ENCODE peak calls at places on chromosomes 6 and 20, in six cellular contexts. One of them, this sample, is unnamed.

GRCh38 chr6:137517404-137517803 is 23.2 kb upstream of the OLIG3 start:
- DNase-seq in psoas muscle: no peak
- DNase-seq in brain microvascular endothelial cell: no peak
- DNase-seq in cardiac muscle cell: no peak
- DNase-seq in endothelial cell: no peak
- DNase-seq in AG10803: no peak
- DNase-seq in this sample: no peak

GRCh38 chr6:722608-723007 is 29.7 kb upstream of the EXOC2 start:
- DNase-seq in endothelial cell: no peak
- DNase-seq in brain microvascular endothelial cell: peak
- DNase-seq in AG10803: peak
- DNase-seq in psoas muscle: no peak
- DNase-seq in cardiac muscle cell: peak
- DNase-seq in this sample: no peak

GRCh38 chr6:168411130-168411529 is 29.9 kb upstream of the SMOC2 start:
- DNase-seq in psoas muscle: no peak
- DNase-seq in cardiac muscle cell: no peak
- DNase-seq in brain microvascular endothelial cell: no peak
- DNase-seq in AG10803: no peak
- DNase-seq in endothelial cell: no peak
- DNase-seq in this sample: no peak

GRCh38 chr20:54624701-54625472 is 149.5 kb downstream of the DOK5 start:
- DNase-seq in AG10803: no peak
- DNase-seq in psoas muscle: no peak
- DNase-seq in endothelial cell: no peak
- DNase-seq in cardiac muscle cell: peak
- DNase-seq in brain microvascular endothelial cell: no peak
- DNase-seq in this sample: no peak

GRCh38 chr20:19427913-19428800 is 215.7 kb downstream of the SLC24A3 start:
- DNase-seq in psoas muscle: no peak
- DNase-seq in brain microvascular endothelial cell: no peak
- DNase-seq in cardiac muscle cell: no peak
- DNase-seq in endothelial cell: no peak
- DNase-seq in AG10803: no peak
- DNase-seq in this sample: no peak

GRCh38 chr6:50724381-50725124 is 11.2 kb downstream of the TFAP2D start:
- DNase-seq in AG10803: no peak
- DNase-seq in psoas muscle: no peak
- DNase-seq in cardiac muscle cell: no peak
- DNase-seq in brain microvascular endothelial cell: no peak
- DNase-seq in endothelial cell: no peak
- DNase-seq in this sample: no peak

GRCh38 chr20:37411408-37412306 is 65.7 kb downstream of the SRC start:
- DNase-seq in brain microvascular endothelial cell: no peak
- DNase-seq in psoas muscle: no peak
- DNase-seq in endothelial cell: no peak
- DNase-seq in AG10803: no peak
- DNase-seq in cardiac muscle cell: peak
- DNase-seq in this sample: no peak

GRCh38 chr20:52586697-52587096 is 385.5 kb upstream of the TSHZ2 start:
- DNase-seq in cardiac muscle cell: no peak
- DNase-seq in AG10803: no peak
- DNase-seq in endothelial cell: no peak
- DNase-seq in psoas muscle: no peak
- DNase-seq in brain microvascular endothelial cell: no peak
- DNase-seq in this sample: no peak

GRCh38 chr20:56451056-56451765 is 17.2 kb upstream of the RTF2 start:
- DNase-seq in cardiac muscle cell: no peak
- DNase-seq in AG10803: no peak
- DNase-seq in endothelial cell: no peak
- DNase-seq in brain microvascular endothelial cell: no peak
- DNase-seq in psoas muscle: no peak
- DNase-seq in this sample: no peak

GRCh38 chr6:149755300-149756260 is 6.0 kb downstream of the PCMT1 start:
- DNase-seq in endothelial cell: no peak
- DNase-seq in brain microvascular endothelial cell: no peak
- DNase-seq in psoas muscle: no peak
- DNase-seq in cardiac muscle cell: no peak
- DNase-seq in AG10803: no peak
- DNase-seq in this sample: no peak

GRCh38 chr6:37047933-37048850 is 42.7 kb downstream of the FGD2 start:
- DNase-seq in cardiac muscle cell: no peak
- DNase-seq in psoas muscle: no peak
- DNase-seq in brain microvascular endothelial cell: no peak
- DNase-seq in endothelial cell: no peak
- DNase-seq in AG10803: no peak
- DNase-seq in this sample: no peak

GRCh38 chr20:42432931-42433330 is 756.8 kb downstream of the PTPRT start:
- DNase-seq in AG10803: no peak
- DNase-seq in brain microvascular endothelial cell: no peak
- DNase-seq in psoas muscle: peak
- DNase-seq in cardiac muscle cell: peak
- DNase-seq in endothelial cell: no peak
- DNase-seq in this sample: no peak

GRCh38 chr6:20008081-20008480 is 170.9 kb downstream of the ID4 start:
- DNase-seq in psoas muscle: no peak
- DNase-seq in brain microvascular endothelial cell: no peak
- DNase-seq in cardiac muscle cell: no peak
- DNase-seq in AG10803: no peak
- DNase-seq in endothelial cell: no peak
- DNase-seq in this sample: no peak

GRCh38 chr20:22577515-22578220 is 6.7 kb downstream of the FOXA2 start:
- DNase-seq in cardiac muscle cell: no peak
- DNase-seq in endothelial cell: peak
- DNase-seq in brain microvascular endothelial cell: no peak
- DNase-seq in psoas muscle: no peak
- DNase-seq in AG10803: no peak
- DNase-seq in this sample: peak

GRCh38 chr6:151289399-151290007 is 49.7 kb downstream of the AKAP12 start:
- DNase-seq in cardiac muscle cell: peak
- DNase-seq in endothelial cell: no peak
- DNase-seq in brain microvascular endothelial cell: no peak
- DNase-seq in psoas muscle: no peak
- DNase-seq in AG10803: no peak
- DNase-seq in this sample: no peak

GRCh38 chr20:5786930-5787826 is 37.0 kb downstream of the SHLD1 start:
- DNase-seq in AG10803: peak
- DNase-seq in brain microvascular endothelial cell: peak
- DNase-seq in psoas muscle: no peak
- DNase-seq in endothelial cell: no peak
- DNase-seq in cardiac muscle cell: peak
- DNase-seq in this sample: no peak

GRCh38 chr6:151437401-151437800 is 14.5 kb downstream of the RMND1 start:
- DNase-seq in AG10803: peak
- DNase-seq in cardiac muscle cell: peak
- DNase-seq in endothelial cell: no peak
- DNase-seq in psoas muscle: no peak
- DNase-seq in brain microvascular endothelial cell: no peak
- DNase-seq in this sample: no peak

GRCh38 chr6:37713529-37714119 is 15.9 kb upstream of the MDGA1 start:
- DNase-seq in brain microvascular endothelial cell: peak
- DNase-seq in psoas muscle: peak
- DNase-seq in cardiac muscle cell: peak
- DNase-seq in endothelial cell: no peak
- DNase-seq in AG10803: peak
- DNase-seq in this sample: no peak

GRCh38 chr20:49245921-49246740 is 26.9 kb downstream of the DDX27 start:
- DNase-seq in brain microvascular endothelial cell: peak
- DNase-seq in endothelial cell: peak
- DNase-seq in AG10803: peak
- DNase-seq in cardiac muscle cell: peak
- DNase-seq in psoas muscle: no peak
- DNase-seq in this sample: no peak

GRCh38 chr20:45405566-45406259 is 2.4 kb upstream of the DBNDD2 start:
- DNase-seq in psoas muscle: peak
- DNase-seq in AG10803: no peak
- DNase-seq in endothelial cell: no peak
- DNase-seq in cardiac muscle cell: no peak
- DNase-seq in brain microvascular endothelial cell: no peak
- DNase-seq in this sample: peak

GRCh38 chr20:2101057-2101934 is at the start of gene STK35:
- DNase-seq in endothelial cell: peak
- DNase-seq in brain microvascular endothelial cell: no peak
- DNase-seq in psoas muscle: peak
- DNase-seq in cardiac muscle cell: no peak
- DNase-seq in AG10803: no peak
- DNase-seq in this sample: no peak

GRCh38 chr6:2749972-2750600 is 636 bp downstream of the MYLK4 start:
- DNase-seq in brain microvascular endothelial cell: peak
- DNase-seq in cardiac muscle cell: peak
- DNase-seq in endothelial cell: peak
- DNase-seq in AG10803: peak
- DNase-seq in psoas muscle: peak
- DNase-seq in this sample: peak

GRCh38 chr6:56297022-56297995 is 49.9 kb upstream of the COL21A1 start:
- DNase-seq in brain microvascular endothelial cell: no peak
- DNase-seq in cardiac muscle cell: no peak
- DNase-seq in AG10803: no peak
- DNase-seq in endothelial cell: no peak
- DNase-seq in psoas muscle: no peak
- DNase-seq in this sample: no peak

GRCh38 chr20:59485576-59486250 is 118.6 kb upstream of the PHACTR3 start:
- DNase-seq in endothelial cell: no peak
- DNase-seq in psoas muscle: no peak
- DNase-seq in brain microvascular endothelial cell: no peak
- DNase-seq in AG10803: no peak
- DNase-seq in cardiac muscle cell: no peak
- DNase-seq in this sample: no peak

GRCh38 chr6:2917801-2918495 is 14.8 kb upstream of the SERPINB9 start:
- DNase-seq in psoas muscle: no peak
- DNase-seq in brain microvascular endothelial cell: no peak
- DNase-seq in endothelial cell: no peak
- DNase-seq in cardiac muscle cell: no peak
- DNase-seq in AG10803: no peak
- DNase-seq in this sample: no peak

DNA sequence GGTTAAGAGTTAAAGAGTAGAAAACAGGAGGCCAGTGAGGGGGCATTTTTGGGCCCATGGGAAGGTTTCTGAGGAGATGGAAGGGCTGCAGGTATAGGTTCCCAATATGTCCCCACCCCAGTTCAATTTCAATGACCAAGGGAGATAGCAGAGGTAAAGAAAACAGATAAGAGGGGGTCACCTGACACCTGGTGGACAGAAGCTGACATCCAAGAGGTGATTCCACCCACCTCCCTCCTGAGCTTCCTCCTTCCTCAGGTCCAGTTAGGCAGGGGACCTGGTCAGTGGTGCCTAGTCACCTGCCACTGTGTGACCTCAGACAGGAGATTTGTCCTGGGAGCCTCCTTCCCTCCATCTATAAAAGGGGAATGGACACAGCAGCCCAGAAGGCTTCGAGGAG is 29.5 kb upstream of the MAS1L start:
- DNase-seq in brain microvascular endothelial cell: no peak
- DNase-seq in endothelial cell: no peak
- DNase-seq in cardiac muscle cell: no peak
- DNase-seq in AG10803: no peak
- DNase-seq in psoas muscle: no peak
- DNase-seq in this sample: no peak
- TF ChIP-seq CTCF in brain microvascular endothelial cell: no peak
- TF ChIP-seq CTCF in endothelial cell: no peak
- TF ChIP-seq CTCF in cardiac muscle cell: no peak
- TF ChIP-seq CTCF in AG10803: no peak
- TF ChIP-seq CTCF in psoas muscle: no peak
- TF ChIP-seq CTCF in this sample: no peak

GRCh38 chr6:15329154-15329781 is 83.4 kb downstream of the JARID2 start:
- DNase-seq in psoas muscle: no peak
- DNase-seq in cardiac muscle cell: peak
- DNase-seq in AG10803: peak
- DNase-seq in endothelial cell: no peak
- DNase-seq in brain microvascular endothelial cell: peak
- DNase-seq in this sample: no peak

GRCh38 chr6:15325540-15325955 is 79.7 kb downstream of the JARID2 start:
- DNase-seq in brain microvascular endothelial cell: no peak
- DNase-seq in endothelial cell: no peak
- DNase-seq in cardiac muscle cell: no peak
- DNase-seq in AG10803: no peak
- DNase-seq in psoas muscle: no peak
- DNase-seq in this sample: no peak

GRCh38 chr6:15326072-15326614 is 80.3 kb downstream of the JARID2 start:
- DNase-seq in psoas muscle: no peak
- DNase-seq in brain microvascular endothelial cell: no peak
- DNase-seq in cardiac muscle cell: no peak
- DNase-seq in AG10803: no peak
- DNase-seq in endothelial cell: no peak
- DNase-seq in this sample: no peak

GRCh38 chr6:15324427-15324985 is 78.6 kb downstream of the JARID2 start:
- DNase-seq in psoas muscle: no peak
- DNase-seq in brain microvascular endothelial cell: no peak
- DNase-seq in cardiac muscle cell: no peak
- DNase-seq in AG10803: no peak
- DNase-seq in endothelial cell: no peak
- DNase-seq in this sample: no peak

DNA sequence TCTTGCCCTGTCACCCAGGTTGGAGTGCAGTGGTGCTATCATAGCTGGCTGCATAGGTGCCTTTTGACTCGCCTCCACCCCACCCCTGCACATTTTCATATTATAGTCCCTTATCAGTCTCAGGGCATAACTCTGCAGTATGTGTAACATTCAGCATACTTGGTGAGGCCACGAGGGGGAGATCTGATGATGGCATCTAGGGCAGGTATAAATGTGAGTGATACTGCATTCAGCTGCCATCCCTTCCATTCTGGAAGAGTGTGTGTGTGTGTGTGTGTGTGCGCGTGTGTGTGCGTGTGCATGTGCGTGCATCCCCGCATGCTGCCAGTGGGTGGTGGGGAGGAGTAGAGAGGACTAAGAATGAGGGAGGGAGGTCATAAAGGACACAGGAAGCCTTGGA is 81.4 kb downstream of the JARID2 start:
- DNase-seq in endothelial cell: no peak
- DNase-seq in cardiac muscle cell: no peak
- DNase-seq in psoas muscle: no peak
- DNase-seq in AG10803: no peak
- DNase-seq in brain microvascular endothelial cell: no peak
- DNase-seq in this sample: no peak
- TF ChIP-seq CTCF in endothelial cell: no peak
- TF ChIP-seq CTCF in cardiac muscle cell: peak
- TF ChIP-seq CTCF in psoas muscle: peak
- TF ChIP-seq CTCF in AG10803: no peak
- TF ChIP-seq CTCF in brain microvascular endothelial cell: peak
- TF ChIP-seq CTCF in this sample: no peak

GRCh38 chr20:33181482-33182093 is 13.6 kb downstream of the BPIFA2 start:
- DNase-seq in endothelial cell: no peak
- DNase-seq in psoas muscle: no peak
- DNase-seq in cardiac muscle cell: no peak
- DNase-seq in AG10803: no peak
- DNase-seq in brain microvascular endothelial cell: no peak
- DNase-seq in this sample: no peak
- TF ChIP-seq CTCF in endothelial cell: no peak
- TF ChIP-seq CTCF in psoas muscle: no peak
- TF ChIP-seq CTCF in cardiac muscle cell: no peak
- TF ChIP-seq CTCF in AG10803: no peak
- TF ChIP-seq CTCF in brain microvascular endothelial cell: no peak
- TF ChIP-seq CTCF in this sample: no peak

DNA sequence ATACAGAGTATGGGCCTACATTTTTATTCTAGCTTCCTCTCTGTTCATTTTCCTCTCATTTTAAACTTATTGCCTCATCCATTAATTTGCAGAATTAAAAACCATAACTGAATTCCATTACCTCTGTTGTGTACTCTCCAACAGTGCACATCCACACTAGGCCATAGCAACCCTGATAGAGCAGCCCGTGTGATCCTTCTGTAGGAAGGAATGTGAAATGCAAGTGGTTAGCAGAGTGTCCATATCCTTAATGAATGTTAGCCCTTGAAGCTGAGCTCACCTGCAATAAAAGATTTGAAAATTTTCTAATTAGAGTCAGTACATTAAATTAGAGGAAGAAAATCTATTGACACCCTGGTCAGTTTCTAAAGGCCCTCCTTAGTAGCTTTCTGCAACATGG is 6.5 kb upstream of the GRIK2 start:
- DNase-seq in endothelial cell: peak
- DNase-seq in psoas muscle: no peak
- DNase-seq in AG10803: no peak
- DNase-seq in brain microvascular endothelial cell: no peak
- DNase-seq in cardiac muscle cell: no peak
- DNase-seq in this sample: no peak
- TF ChIP-seq CTCF in endothelial cell: peak
- TF ChIP-seq CTCF in psoas muscle: no peak
- TF ChIP-seq CTCF in AG10803: peak
- TF ChIP-seq CTCF in brain microvascular endothelial cell: peak
- TF ChIP-seq CTCF in cardiac muscle cell: peak
- TF ChIP-seq CTCF in this sample: no peak

This sample was measured in pancreas.